ENCODE peak calls at places on chromosomes 16 and 17, in seven cellular contexts. Y, X, O, J, W, F and V are unnamed samples.

GRCh38 chr17:6457688-6458190 is 13.5 kb downstream of the PIMREG start:
- DNase-seq in Y (no peak), X (no peak), O (no peak), J (no peak), W (no peak), F (no peak), V (no peak)

GRCh38 chr17:59155439-59156177 is at the start of gene PRR11:
- DNase-seq in Y (peak; percentile 100), X (peak; percentile 86), O (no peak), J (no peak), W (peak; percentile 95), F (peak; percentile 98), V (peak; percentile 100)

GRCh38 chr16:24069036-24069590 is 187.0 kb upstream of the CACNG3 start:
- DNase-seq in Y (no peak), X (no peak), O (no peak), J (no peak), W (no peak), F (peak; percentile 5), V (no peak)

GRCh38 chr17:5115673-5116651 is at the start of gene USP6:
- DNase-seq in Y (no peak), X (peak; percentile 63), O (no peak), J (no peak), W (no peak), F (no peak), V (no peak)

GRCh38 chr17:80395402-80396151 is 19.4 kb upstream of the ENDOV start:
- DNase-seq in Y (no peak), X (peak; percentile 73), O (peak; percentile 30), J (no peak), W (no peak), F (no peak), V (no peak)

GRCh38 chr17:5210091-5210490 is 18.4 kb upstream of the ZNF594 start:
- DNase-seq in Y (no peak), X (no peak), O (no peak), J (no peak), W (no peak), F (no peak), V (no peak)

GRCh38 chr17:68509151-68510057 is 2.8 kb upstream of the PRKAR1A start:
- DNase-seq in Y (no peak), X (no peak), O (no peak), J (peak; percentile 21), W (peak; percentile 53), F (no peak), V (no peak)

GRCh38 chr16:21162661-21163151 is 4.2 kb downstream of the LDAF1 start:
- DNase-seq in Y (peak; percentile 35), X (no peak), O (no peak), J (no peak), W (no peak), F (no peak), V (no peak)

GRCh38 chr17:77429985-77430752 is 289.4 kb downstream of the SEC14L1 start:
- DNase-seq in Y (peak; percentile 99), X (peak; percentile 97), O (peak; percentile 99), J (peak; percentile 52), W (peak; percentile 87), F (peak; percentile 96), V (peak; percentile 94)

GRCh38 chr16:59635674-59636073 is 901.6 kb upstream of the GOT2 start:
- DNase-seq in Y (peak; percentile 65), X (no peak), O (no peak), J (no peak), W (no peak), F (no peak), V (peak; percentile 71)

GRCh38 chr17:50865060-50865867 is 890 bp downstream of the TOB1 start:
- DNase-seq in Y (peak; percentile 24), X (peak; percentile 80), O (peak; percentile 80), J (peak; percentile 38), W (peak; percentile 61), F (no peak), V (peak; percentile 61)

GRCh38 chr17:29977836-29978235 is 36.4 kb downstream of the EFCAB5 start:
- DNase-seq in Y (peak; percentile 41), X (no peak), O (no peak), J (no peak), W (no peak), F (no peak), V (peak; percentile 63)

GRCh38 chr16:88700636-88701482 is 5.3 kb downstream of the RNF166 start:
- DNase-seq in Y (peak; percentile 90), X (no peak), O (no peak), J (peak; percentile 54), W (peak; percentile 91), F (peak; percentile 93), V (peak; percentile 93)

GRCh38 chr17:48024149-48025039 is 13.2 kb downstream of the COPZ2 start:
- DNase-seq in Y (no peak), X (peak; percentile 64), O (peak; percentile 76), J (peak; percentile 29), W (peak; percentile 84), F (no peak), V (no peak)

GRCh38 chr16:62213763-62214162 is 177.5 kb upstream of the CDH8 start:
- DNase-seq in Y (no peak), X (peak; percentile 45), O (peak; percentile 77), J (no peak), W (no peak), F (no peak), V (no peak)

GRCh38 chr16:53784312-53784711 is 80.4 kb downstream of the FTO start:
- DNase-seq in Y (no peak), X (no peak), O (no peak), J (no peak), W (no peak), F (no peak), V (no peak)

GRCh38 chr16:17391715-17392114 is 79.0 kb downstream of the XYLT1 start:
- DNase-seq in Y (no peak), X (no peak), O (no peak), J (no peak), W (no peak), F (no peak), V (no peak)

GRCh38 chr16:58102665-58103427 is 26.3 kb downstream of the CFAP20 start:
- DNase-seq in Y (no peak), X (no peak), O (no peak), J (no peak), W (no peak), F (no peak), V (no peak)

GRCh38 chr16:70709457-70709856 is 23.6 kb upstream of the MTSS2 start:
- DNase-seq in Y (no peak), X (no peak), O (no peak), J (no peak), W (no peak), F (no peak), V (no peak)

GRCh38 chr17:43530303-43531081 is 15.6 kb downstream of the ETV4 start:
- DNase-seq in Y (peak; percentile 93), X (peak; percentile 94), O (peak; percentile 100), J (no peak), W (peak; percentile 79), F (peak; percentile 72), V (peak; percentile 90)

GRCh38 chr17:50406578-50406977 is 9.3 kb upstream of the LRRC59 start:
- DNase-seq in Y (no peak), X (no peak), O (no peak), J (no peak), W (no peak), F (no peak), V (no peak)

GRCh38 chr17:77208856-77209255 is 68.1 kb downstream of the SEC14L1 start:
- DNase-seq in Y (peak; percentile 24), X (no peak), O (no peak), J (no peak), W (no peak), F (no peak), V (no peak)

GRCh38 chr17:77045441-77046041 is 95.2 kb upstream of the SEC14L1 start:
- DNase-seq in Y (peak; percentile 7), X (no peak), O (no peak), J (no peak), W (no peak), F (no peak), V (peak; percentile 7)

GRCh38 chr17:33527290-33527689 is 234.2 kb upstream of the ASIC2 start:
- DNase-seq in Y (no peak), X (no peak), O (no peak), J (no peak), W (no peak), F (no peak), V (no peak)

GRCh38 chr17:81651692-81652091 is 4.7 kb downstream of the PDE6G start:
- DNase-seq in Y (peak; percentile 93), X (peak; percentile 52), O (no peak), J (no peak), W (no peak), F (no peak), V (peak; percentile 76)

GRCh38 chr16:81128726-81129524 is 32.7 kb upstream of the GCSH start:
- DNase-seq in Y (no peak), X (no peak), O (no peak), J (no peak), W (no peak), F (no peak), V (no peak)

GRCh38 chr16:57301126-57301817 is 16.8 kb upstream of the PLLP start:
- DNase-seq in Y (no peak), X (peak; percentile 62), O (peak; percentile 48), J (no peak), W (no peak), F (no peak), V (no peak)

GRCh38 chr16:8795096-8795495 is 2.3 kb downstream of the TMEM186 start:
- DNase-seq in Y (no peak), X (no peak), O (no peak), J (no peak), W (no peak), F (no peak), V (no peak)

GRCh38 chr16:84048871-84049270 is 6.3 kb upstream of the SLC38A8 start:
- DNase-seq in Y (no peak), X (no peak), O (no peak), J (no peak), W (no peak), F (no peak), V (no peak)

GRCh38 chr16:85798283-85798776 is 1.0 kb downstream of the EMC8 start:
- DNase-seq in Y (peak; percentile 6), X (peak; percentile 63), O (peak; percentile 82), J (no peak), W (no peak), F (no peak), V (no peak)

GRCh38 chr16:66446737-66447136 is 19.6 kb downstream of the BEAN1 start:
- DNase-seq in Y (no peak), X (no peak), O (no peak), J (no peak), W (no peak), F (no peak), V (no peak)

GRCh38 chr17:13981881-13982280 is 87.4 kb upstream of the COX10 start:
- DNase-seq in Y (no peak), X (no peak), O (peak; percentile 40), J (no peak), W (no peak), F (no peak), V (peak; percentile 51)

GRCh38 chr16:9647981-9648701 is 534.1 kb downstream of the GRIN2A start:
- DNase-seq in Y (no peak), X (peak; percentile 32), O (peak; percentile 58), J (no peak), W (no peak), F (no peak), V (peak; percentile 4)

GRCh38 chr17:57285681-57286080 is 29.4 kb downstream of the MSI2 start:
- DNase-seq in Y (no peak), X (no peak), O (no peak), J (no peak), W (no peak), F (no peak), V (no peak)

GRCh38 chr17:16969931-16970906 is 1.7 kb downstream of the TNFRSF13B start:
- DNase-seq in Y (no peak), X (no peak), O (no peak), J (no peak), W (no peak), F (no peak), V (no peak)

GRCh38 chr17:19766421-19767270 is 18.5 kb upstream of the ALDH3A1 start:
- DNase-seq in Y (peak; percentile 41), X (peak; percentile 94), O (peak; percentile 71), J (peak; percentile 40), W (peak; percentile 77), F (peak; percentile 77), V (peak; percentile 70)